ENCODE peak calls at places on chromosomes 6 and 20, in six cellular contexts. Y is GM12892, Q is GM12878, I is K562, K is HepG2, B is H1. G is an unnamed sample.

GRCh38 chr20:36601546-36601945 is 4.0 kb upstream of the RAB5IF start:
- DNase-seq in I (no peak), K (no peak), Y (no peak), B (no peak), Q (no peak), G (no peak)

GRCh38 chr6:151763303-151763702 is 44.2 kb upstream of the ESR1 start:
- DNase-seq in K (peak; percentile 15), B (no peak), I (peak; percentile 45), Q (no peak), Y (no peak), G (no peak)

GRCh38 chr6:86780923-86781322 is 156.4 kb upstream of the HTR1E start:
- DNase-seq in I (no peak), Y (no peak), K (no peak), Q (no peak), B (no peak), G (no peak)

GRCh38 chr6:134065706-134066105 is 13.3 kb upstream of the SLC2A12 start:
- DNase-seq in I (peak; percentile 59), B (no peak), Q (no peak), Y (no peak), K (peak; percentile 30), G (no peak)

GRCh38 chr6:51213806-51214205 is 395.1 kb downstream of the TFAP2B start:
- DNase-seq in I (no peak), Y (no peak), K (no peak), B (peak; percentile 55), Q (no peak), G (no peak)

GRCh38 chr20:10065154-10065833 is 30.5 kb downstream of the ANKEF1 start:
- DNase-seq in K (no peak), Q (no peak), I (no peak), Y (no peak), B (no peak), G (no peak)

GRCh38 chr6:30122515-30122914 is 9.6 kb upstream of the TRIM31 start:
- DNase-seq in B (no peak), I (no peak), Q (no peak), K (no peak), Y (no peak), G (no peak)

GRCh38 chr6:27668442-27669275 is 195.8 kb upstream of the ZNF184 start:
- DNase-seq in Y (no peak), I (peak; percentile 80), K (peak; percentile 66), Q (no peak), B (peak; percentile 95), G (no peak)

GRCh38 chr6:168133186-168133585 is 54.2 kb upstream of the FRMD1 start:
- DNase-seq in B (peak; percentile 53), Q (no peak), K (no peak), I (no peak), Y (no peak), G (no peak)

GRCh38 chr6:15755555-15755954 is 92.7 kb upstream of the DTNBP1 start:
- DNase-seq in Y (no peak), Q (no peak), B (no peak), I (no peak), K (no peak), G (no peak)

GRCh38 chr20:4022386-4023350 is 7.3 kb upstream of the RNF24 start:
- DNase-seq in Y (no peak), B (no peak), I (no peak), K (no peak), Q (no peak), G (no peak)

GRCh38 chr6:106084106-106084963 is 1.8 kb upstream of the PRDM1 start:
- DNase-seq in Q (peak; percentile 84), B (peak; percentile 64), Y (no peak), K (peak; percentile 7), I (peak; percentile 42), G (peak; percentile 41)

GRCh38 chr20:14069796-14070195 is 74.5 kb downstream of the MACROD2 start:
- DNase-seq in I (no peak), Q (no peak), K (no peak), Y (no peak), B (no peak), G (no peak)

GRCh38 chr6:137233561-137234504 is 14.6 kb upstream of the IFNGR1 start:
- DNase-seq in Q (no peak), I (no peak), K (peak; percentile 58), B (no peak), Y (no peak), G (no peak)

GRCh38 chr20:40682104-40683045 is 6.7 kb downstream of the MAFB start:
- DNase-seq in Y (no peak), I (no peak), B (peak; percentile 60), K (peak; percentile 78), Q (no peak), G (no peak)

GRCh38 chr20:11207749-11208502 is 534.1 kb upstream of the JAG1 start:
- DNase-seq in I (no peak), Y (no peak), B (no peak), K (peak; percentile 76), Q (no peak), G (no peak)
- TF ChIP-seq TAF1 in I (no peak), Y (no peak), B (no peak), K (no peak), Q (no peak), G (no peak)

GRCh38 chr6:89079611-89080213 is 839 bp upstream of the PNRC1 start:
- DNase-seq in K (no peak), Y (peak; percentile 19), B (no peak), Q (no peak), I (no peak), G (no peak)
- TF ChIP-seq POLR2A in K (no peak), Y (no peak), B (no peak), Q (no peak), I (no peak), G (no peak)

GRCh38 chr6:13711384-13711725 is 280 bp downstream of the RANBP9 start:
- DNase-seq in I (no peak), Y (no peak), Q (no peak), K (no peak), B (no peak), G (no peak)
- TF ChIP-seq TAF1 in I (peak; percentile 80), Y (no peak), Q (no peak), K (no peak), B (peak; percentile 58), G (no peak)

DNA sequence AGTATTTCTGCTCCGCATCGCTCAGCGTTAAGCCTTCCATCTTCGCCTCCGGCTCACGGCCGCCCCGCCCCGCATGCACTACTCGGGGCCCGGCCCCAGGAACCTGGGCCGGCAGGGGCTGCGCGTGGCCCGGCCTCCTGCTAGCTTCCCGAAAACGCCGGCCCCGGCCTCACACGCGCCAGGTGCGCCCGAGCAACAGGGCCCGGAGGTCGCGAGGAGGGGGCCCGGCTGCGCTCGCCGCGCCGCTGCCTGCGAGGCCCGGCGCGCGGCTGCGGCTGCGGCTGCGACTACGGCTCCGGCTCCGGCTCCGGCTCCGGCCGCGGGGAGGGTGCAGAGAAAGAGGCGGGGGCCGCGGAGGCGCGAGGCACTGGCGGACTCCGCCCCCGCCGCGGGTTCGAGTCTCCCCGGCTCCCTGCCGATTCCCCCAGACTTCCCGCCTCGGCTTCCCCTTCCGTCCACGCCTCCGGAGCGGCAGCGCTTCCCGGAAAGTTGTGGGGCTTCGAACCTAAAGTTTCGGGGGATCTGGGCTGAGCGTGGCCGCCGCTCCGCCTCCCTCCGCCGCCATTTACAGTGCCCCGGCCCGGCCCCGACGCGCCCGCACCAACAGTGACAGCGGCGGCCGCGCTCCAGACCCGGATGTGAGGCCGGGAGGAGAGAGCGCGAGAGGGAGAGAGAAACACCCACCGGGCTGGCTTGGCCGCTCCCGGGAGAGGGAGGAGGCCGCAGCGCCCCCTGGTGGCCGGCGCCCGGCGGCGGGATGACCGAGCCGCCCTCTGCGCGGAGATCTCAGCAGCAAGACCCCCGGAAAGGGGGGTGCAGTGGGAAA is at the start of gene REPS1:
- DNase-seq in I (peak; percentile 97), B (peak; percentile 98), K (peak; percentile 87), Y (peak; percentile 91), Q (peak; percentile 40), G (peak; percentile 92)
- TF ChIP-seq POLR2A in I (peak; percentile 92), B (peak; percentile 23), K (peak; percentile 77), Y (peak; percentile 85), Q (peak; percentile 96), G (peak; percentile 63)

G was measured in GM12891.